ENCODE peak calls at places on chromosome 18, in ten cellular contexts. K is amniotic epithelial cell, R is posterior cingulate gyrus, Q is fibroblast of pulmonary artery, S is skeletal muscle cell, W is cardiac muscle cell, F is HEK293T, G is AG09309, C is fibroblast of villous mesenchyme, O is WTC11. J is an unnamed sample.

GRCh38 chr18:44848931-44849330 is 168.2 kb downstream of the SETBP1 start:
- DNase-seq in K (no peak), R (no peak), Q (peak; percentile 8), S (no peak), W (peak; percentile 9), F (no peak), G (no peak), C (no peak), O (no peak), J (no peak)

GRCh38 chr18:2515908-2516625 is 55.2 kb downstream of the METTL4 start:
- DNase-seq in K (peak; percentile 76), R (no peak), Q (peak; percentile 94), S (peak; percentile 87), W (peak; percentile 83), F (no peak), G (peak; percentile 65), C (peak; percentile 91), O (no peak), J (no peak)

GRCh38 chr18:9984025-9984424 is 70.2 kb downstream of the VAPA start:
- DNase-seq in K (no peak), R (no peak), Q (no peak), S (no peak), W (peak; percentile 66), F (no peak), G (no peak), C (peak; percentile 76), O (no peak), J (no peak)

GRCh38 chr18:45066868-45067267 is 386.2 kb downstream of the SETBP1 start:
- DNase-seq in K (no peak), R (no peak), Q (peak; percentile 0), S (no peak), W (peak; percentile 12), F (no peak), G (no peak), C (no peak), O (no peak), J (no peak)

GRCh38 chr18:1797265-1797664 is 774.0 kb downstream of the METTL4 start:
- DNase-seq in K (no peak), R (no peak), Q (no peak), S (no peak), W (no peak), F (no peak), G (no peak), C (no peak), O (no peak), J (no peak)

GRCh38 chr18:80241919-80242777 is 5.2 kb downstream of the PARD6G start:
- DNase-seq in K (no peak), R (no peak), Q (no peak), S (no peak), W (no peak), F (no peak), G (no peak), C (no peak), O (no peak), J (no peak)

GRCh38 chr18:43916984-43917383 is 639.7 kb upstream of the SYT4 start:
- DNase-seq in K (no peak), R (no peak), Q (no peak), S (no peak), W (no peak), F (no peak), G (no peak), C (no peak), O (no peak), J (no peak)

GRCh38 chr18:48819276-48819675 is 131.5 kb downstream of the SMAD7 start:
- DNase-seq in K (no peak), R (no peak), Q (no peak), S (no peak), W (no peak), F (no peak), G (no peak), C (no peak), O (peak; percentile 6), J (no peak)

GRCh38 chr18:57025525-57025924 is 121.4 kb upstream of the BOD1L2 start:
- DNase-seq in K (peak; percentile 38), R (no peak), Q (no peak), S (peak; percentile 43), W (no peak), F (no peak), G (no peak), C (peak; percentile 72), O (no peak), J (no peak)

GRCh38 chr18:49178736-49179135 is 228.0 kb upstream of the SMAD7 start:
- DNase-seq in K (no peak), R (peak; percentile 37), Q (peak; percentile 52), S (no peak), W (peak; percentile 46), F (peak; percentile 8), G (no peak), C (peak; percentile 21), O (no peak), J (peak; percentile 26)

GRCh38 chr18:24616638-24617037 is 156.2 kb downstream of the HRH4 start:
- DNase-seq in K (no peak), R (no peak), Q (no peak), S (no peak), W (no peak), F (no peak), G (no peak), C (no peak), O (no peak), J (no peak)

GRCh38 chr18:48217306-48218250 is 191.6 kb downstream of the ZBTB7C start:
- DNase-seq in K (no peak), R (no peak), Q (no peak), S (no peak), W (no peak), F (no peak), G (no peak), C (no peak), O (no peak), J (no peak)

GRCh38 chr18:36314098-36314497 is 16.6 kb downstream of the FHOD3 start:
- DNase-seq in K (peak; percentile 58), R (no peak), Q (peak; percentile 91), S (peak; percentile 72), W (peak; percentile 85), F (no peak), G (no peak), C (peak; percentile 40), O (no peak), J (no peak)

GRCh38 chr18:78805840-78806239 is 173.8 kb upstream of the SALL3 start:
- DNase-seq in K (no peak), R (no peak), Q (no peak), S (no peak), W (no peak), F (no peak), G (no peak), C (no peak), O (no peak), J (no peak)

GRCh38 chr18:3466051-3466450 is 16.1 kb downstream of the TGIF1 start:
- DNase-seq in K (peak; percentile 90), R (no peak), Q (peak; percentile 93), S (no peak), W (peak; percentile 90), F (no peak), G (no peak), C (peak; percentile 81), O (no peak), J (no peak)

GRCh38 chr18:25921677-25922421 is 168.6 kb downstream of the SS18 start:
- DNase-seq in K (peak; percentile 10), R (no peak), Q (peak; percentile 36), S (no peak), W (peak; percentile 35), F (peak; percentile 81), G (no peak), C (peak; percentile 27), O (peak; percentile 74), J (peak; percentile 71)

GRCh38 chr18:54716586-54716985 is 111.7 kb upstream of the RAB27B start:
- DNase-seq in K (no peak), R (no peak), Q (no peak), S (no peak), W (no peak), F (no peak), G (no peak), C (no peak), O (no peak), J (no peak)

GRCh38 chr18:79526468-79527460 is 131.0 kb downstream of the NFATC1 start:
- DNase-seq in K (no peak), R (peak; percentile 14), Q (peak; percentile 23), S (no peak), W (peak; percentile 46), F (no peak), G (no peak), C (peak; percentile 24), O (no peak), J (no peak)

GRCh38 chr18:33014060-33014796 is 241.4 kb upstream of the KLHL14 start:
- DNase-seq in K (peak; percentile 4), R (no peak), Q (no peak), S (no peak), W (no peak), F (no peak), G (no peak), C (peak; percentile 85), O (no peak), J (no peak)

GRCh38 chr18:79742076-79742475 is 55.7 kb upstream of the KCNG2 start:
- DNase-seq in K (no peak), R (no peak), Q (no peak), S (no peak), W (no peak), F (no peak), G (no peak), C (no peak), O (no peak), J (no peak)

GRCh38 chr18:37778417-37779165 is 213.0 kb upstream of the CELF4 start:
- DNase-seq in K (no peak), R (peak; percentile 81), Q (peak; percentile 63), S (no peak), W (peak; percentile 70), F (peak; percentile 93), G (no peak), C (peak; percentile 1), O (peak; percentile 93), J (peak; percentile 86)

GRCh38 chr18:38563396-38563980 is 997.9 kb upstream of the CELF4 start:
- DNase-seq in K (no peak), R (no peak), Q (no peak), S (no peak), W (no peak), F (no peak), G (no peak), C (no peak), O (no peak), J (no peak)

GRCh38 chr18:28834889-28835288 is 658.0 kb upstream of the CDH2 start:
- DNase-seq in K (peak; percentile 35), R (no peak), Q (peak; percentile 68), S (peak; percentile 67), W (peak; percentile 56), F (no peak), G (peak; percentile 67), C (peak; percentile 24), O (no peak), J (no peak)

GRCh38 chr18:8610442-8610801 is 1.2 kb downstream of the RAB12 start:
- DNase-seq in K (peak; percentile 42), R (no peak), Q (no peak), S (no peak), W (peak; percentile 35), F (no peak), G (no peak), C (peak; percentile 59), O (no peak), J (no peak)

GRCh38 chr18:48750485-48751175 is 200.1 kb downstream of the SMAD7 start:
- DNase-seq in K (no peak), R (no peak), Q (peak; percentile 35), S (no peak), W (peak; percentile 79), F (no peak), G (no peak), C (no peak), O (no peak), J (no peak)

GRCh38 chr18:45413180-45413836 is 202.0 kb upstream of the SLC14A2 start:
- DNase-seq in K (peak; percentile 2), R (no peak), Q (no peak), S (peak; percentile 39), W (peak; percentile 19), F (no peak), G (peak; percentile 69), C (peak; percentile 33), O (no peak), J (no peak)

GRCh38 chr18:52888014-52888413 is 548.0 kb downstream of the DCC start:
- DNase-seq in K (no peak), R (no peak), Q (no peak), S (no peak), W (no peak), F (no peak), G (no peak), C (no peak), O (no peak), J (peak; percentile 28)

GRCh38 chr18:58325521-58325908 is 281.5 kb downstream of the NEDD4L start:
- DNase-seq in K (no peak), R (no peak), Q (no peak), S (no peak), W (no peak), F (no peak), G (peak; percentile 24), C (peak; percentile 65), O (no peak), J (no peak)

J was measured in iPS-NIHi11.